ENCODE peak calls at places on chromosomes 13 and 19, in seven cellular contexts. R is mucosa of gallbladder; U is epithelial cell of esophagus; F is NCI-H2171 treated with DMSO at 0.1 percent for 48 hours; Q is progenitor cell of endocrine pancreas; X is memory B cell; L is activated CD4-positive, alpha-beta T cell treated with anti-CD3 and anti-CD28 coated beads for 1 hour. T is an unnamed sample.
A peak's percentile ranks its signal among the peaks of the same experiment; 100 is the strongest.

GRCh38 chr19:45558399-45558878 is 26.2 kb downstream of the OPA3 start:
- DNase-seq in F (peak; percentile 8), L (peak; percentile 40), U (peak; percentile 82), X (peak; percentile 67), R (peak; percentile 45), Q (no peak), T (peak; percentile 56)

GRCh38 chr13:29595380-29596063 is at the start of gene SLC7A1:
- DNase-seq in U (peak; percentile 90), X (peak; percentile 81), R (peak; percentile 66), F (peak; percentile 69), Q (peak; percentile 70), L (peak; percentile 77), T (peak; percentile 85)

GRCh38 chr13:76000131-76000530 is 364.0 kb downstream of the LMO7 start:
- DNase-seq in F (no peak), X (no peak), R (no peak), Q (no peak), U (no peak), L (no peak), T (no peak)

GRCh38 chr19:51980116-51980736 is 6.4 kb downstream of the ZNF350 start:
- DNase-seq in F (no peak), R (no peak), U (peak; percentile 61), Q (no peak), X (no peak), L (no peak), T (no peak)

GRCh38 chr19:11091343-11092153 is 2.3 kb downstream of the LDLR start:
- DNase-seq in Q (no peak), X (no peak), F (no peak), L (peak; percentile 40), U (peak; percentile 97), R (peak; percentile 38), T (peak; percentile 67)

GRCh38 chr13:47794963-47795362 is 206.1 kb downstream of the SUCLA2 start:
- DNase-seq in Q (no peak), X (no peak), U (no peak), L (no peak), R (no peak), F (no peak), T (no peak)

GRCh38 chr13:99686157-99686572 is 184.9 kb downstream of the TM9SF2 start:
- DNase-seq in Q (no peak), F (peak; percentile 20), U (peak; percentile 6), X (no peak), R (peak; percentile 12), L (no peak), T (no peak)

GRCh38 chr19:58307736-58308135 is 2.6 kb downstream of the ERVK3-1 start:
- DNase-seq in X (no peak), U (no peak), F (no peak), Q (no peak), L (no peak), R (no peak), T (no peak)

GRCh38 chr19:55855160-55855559 is 18.8 kb downstream of the NLRP4 start:
- DNase-seq in L (no peak), Q (no peak), F (no peak), U (no peak), R (no peak), X (no peak), T (no peak)

GRCh38 chr13:113901642-113902041 is 37.8 kb upstream of the GAS6 start:
- DNase-seq in R (no peak), U (no peak), X (no peak), F (no peak), Q (no peak), L (no peak), T (peak; percentile 3)

GRCh38 chr13:43493496-43494000 is 293.2 kb downstream of the ENOX1 start:
- DNase-seq in U (peak; percentile 22), X (no peak), L (no peak), R (no peak), F (no peak), Q (no peak), T (no peak)